ENCODE peak calls at places on chromosome 22, in four cellular contexts. B, W, Z and V are unnamed samples.
A peak's percentile ranks its signal among the peaks of the same experiment; 100 is the strongest.

GRCh38 chr22:49185312-49185969 is 642.2 kb downstream of the BRD1 start:
- DNase-seq in B (no peak), W (no peak), Z (no peak), V (no peak)

GRCh38 chr22:46081831-46082210 is 68.5 kb upstream of the PPARA start:
- DNase-seq in B (peak; percentile 45), W (no peak), Z (no peak), V (no peak)

GRCh38 chr22:44304354-44304753 is 8.4 kb downstream of the SHISAL1 start:
- DNase-seq in B (peak; percentile 79), W (no peak), Z (no peak), V (no peak)

GRCh38 chr22:39662677-39663034 is 92.1 kb downstream of the CACNA1I start:
- DNase-seq in B (no peak), W (no peak), Z (no peak), V (no peak)

GRCh38 chr22:25698461-25698860 is 43.5 kb upstream of the MYO18B start:
- DNase-seq in B (no peak), W (no peak), Z (no peak), V (no peak)

GRCh38 chr22:20552450-20552894 is 45.1 kb downstream of the MED15 start:
- DNase-seq in B (peak; percentile 80), W (no peak), Z (no peak), V (no peak)

GRCh38 chr22:25534724-25535123 is 29.8 kb upstream of the GRK3 start:
- DNase-seq in B (no peak), W (no peak), Z (no peak), V (no peak)

GRCh38 chr22:32265882-32266767 is 11.0 kb upstream of the SLC5A4 start:
- DNase-seq in B (peak; percentile 49), W (peak; percentile 81), Z (peak; percentile 33), V (peak; percentile 39)

GRCh38 chr22:43421914-43422615 is 10.3 kb downstream of the MPPED1 start:
- DNase-seq in B (no peak), W (no peak), Z (no peak), V (no peak)

GRCh38 chr22:39510529-39511149 is 8.5 kb downstream of the MIEF1 start:
- DNase-seq in B (no peak), W (no peak), Z (no peak), V (no peak)

GRCh38 chr22:28894320-28894719 is 10.9 kb downstream of the ZNRF3 start:
- DNase-seq in B (peak; percentile 3), W (no peak), Z (no peak), V (no peak)

GRCh38 chr22:35510481-35510934 is 30.1 kb upstream of the RASD2 start:
- DNase-seq in B (no peak), W (no peak), Z (no peak), V (no peak)

GRCh38 chr22:25966448-25966913 is 202.8 kb upstream of the SEZ6L start:
- DNase-seq in B (no peak), W (no peak), Z (no peak), V (no peak)

GRCh38 chr22:47775686-47776085 is 1013.2 kb downstream of the TBC1D22A start:
- DNase-seq in B (no peak), W (no peak), Z (no peak), V (no peak)

GRCh38 chr22:46564084-46564714 is 26.8 kb upstream of the CELSR1 start:
- DNase-seq in B (no peak), W (no peak), Z (no peak), V (no peak)

GRCh38 chr22:29041408-29041807 is 20.2 kb downstream of the C22orf31 start:
- DNase-seq in B (no peak), W (no peak), Z (no peak), V (peak; percentile 25)

GRCh38 chr22:46103181-46103580 is 47.1 kb upstream of the PPARA start:
- DNase-seq in B (no peak), W (no peak), Z (no peak), V (no peak)

GRCh38 chr22:29115682-29116313 is 43.0 kb downstream of the KREMEN1 start:
- DNase-seq in B (no peak), W (peak; percentile 30), Z (no peak), V (peak; percentile 22)

GRCh38 chr22:42272431-42273004 is 2.1 kb upstream of the TCF20 start:
- DNase-seq in B (no peak), W (no peak), Z (no peak), V (no peak)

GRCh38 chr22:42270178-42270511 is 308 bp downstream of the TCF20 start:
- DNase-seq in B (no peak), W (no peak), Z (no peak), V (no peak)

GRCh38 chr22:42270512-42271190 is at the start of gene TCF20:
- DNase-seq in B (peak; percentile 73), W (peak; percentile 91), Z (no peak), V (peak; percentile 71)

GRCh38 chr22:42271906-42272305 is 1.5 kb upstream of the TCF20 start:
- DNase-seq in B (no peak), W (no peak), Z (no peak), V (no peak)

DNA sequence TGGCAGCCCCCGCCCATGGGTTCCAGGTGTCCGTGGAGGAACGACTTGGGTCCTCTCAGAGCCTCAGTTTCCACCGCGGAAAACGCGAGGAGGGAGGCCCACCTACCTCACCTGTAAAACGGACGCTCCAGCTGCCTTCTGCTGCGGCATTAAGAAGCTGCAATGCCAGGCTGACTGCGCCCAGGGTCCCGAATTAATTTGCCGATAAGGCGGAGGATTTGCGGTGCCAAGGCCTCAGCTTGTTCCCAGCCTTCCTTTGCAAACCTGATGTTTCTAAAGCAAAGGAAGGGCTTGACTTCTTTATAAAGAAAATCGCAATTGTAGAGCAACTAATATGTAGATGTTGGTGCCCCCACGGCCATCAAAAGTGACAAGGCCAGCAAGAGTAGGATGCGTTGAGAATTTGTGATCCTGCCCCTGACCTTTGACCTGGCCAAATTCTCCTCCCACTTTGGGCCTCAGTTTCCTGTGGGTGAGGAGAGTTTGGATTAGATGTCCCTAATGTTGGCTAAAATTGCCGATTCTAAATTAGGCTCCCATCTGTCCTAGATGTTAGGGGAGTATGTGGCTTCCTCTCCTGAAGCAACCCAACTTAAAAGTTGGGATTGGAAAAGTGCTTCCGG is 849 bp upstream of the TCF20 start:
- DNase-seq in B (peak; percentile 32), W (no peak), Z (no peak), V (no peak)
- H3K4me3 ChIP-seq in B (no peak overlapping the region), W (no peak overlapping the region), Z (peak overlapping the region; percentile 33), V (peak overlapping the region; percentile 92)

GRCh38 chr22:50697667-50698506 is 25.3 kb downstream of the SHANK3 start:
- DNase-seq in B (no peak), W (peak; percentile 24), Z (no peak), V (no peak)
- H3K4me3 ChIP-seq in B (no peak overlapping the region), W (peak overlapping the region; percentile 55), Z (peak overlapping the region; percentile 46), V (no peak overlapping the region)

DNA sequence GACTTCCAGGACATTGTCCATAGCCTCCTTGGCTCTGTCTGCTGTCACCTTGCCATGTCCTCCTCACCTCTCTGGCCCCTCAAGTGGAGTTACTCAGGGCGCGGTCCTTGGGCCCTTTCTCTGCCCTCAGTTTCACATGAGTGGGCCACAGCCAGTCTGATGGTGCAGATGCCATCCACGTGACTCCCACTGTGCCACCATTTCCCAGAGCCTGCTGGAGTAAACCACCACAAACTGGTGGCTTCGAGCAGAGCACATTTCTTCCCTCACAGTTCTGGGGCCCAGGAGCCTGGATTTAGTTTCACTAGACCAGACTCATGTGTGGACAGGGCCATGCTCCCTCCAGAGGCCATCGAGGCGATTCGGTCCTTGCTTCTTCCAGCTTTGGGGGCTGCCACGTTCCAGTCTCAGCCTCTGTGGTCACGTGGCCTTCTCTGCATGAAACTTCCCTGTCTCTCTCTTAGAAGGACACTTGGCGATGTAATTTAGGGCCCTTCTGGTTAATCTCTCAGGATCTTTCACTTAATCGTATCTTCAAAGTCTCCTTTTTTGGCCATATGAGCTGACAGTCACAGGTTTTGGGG is 14.6 kb downstream of the SMARCB1 start:
- DNase-seq in B (no peak), W (no peak), Z (no peak), V (no peak)
- H3K4me3 ChIP-seq in B (no peak overlapping the region), W (no peak overlapping the region), Z (no peak overlapping the region), V (no peak overlapping the region)

GRCh38 chr22:37469416-37470086 is 16.6 kb downstream of the MFNG start:
- DNase-seq in B (no peak), W (no peak), Z (no peak), V (no peak)

GRCh38 chr22:37465721-37466120 is 20.5 kb downstream of the MFNG start:
- DNase-seq in B (no peak), W (no peak), Z (no peak), V (no peak)

GRCh38 chr22:37470087-37470445 is 16.1 kb downstream of the MFNG start:
- DNase-seq in B (no peak), W (no peak), Z (no peak), V (no peak)

GRCh38 chr22:37464181-37464580 is 22.0 kb downstream of the MFNG start:
- DNase-seq in B (no peak), W (no peak), Z (no peak), V (no peak)

GRCh38 chr22:37467556-37467955 is 18.6 kb downstream of the MFNG start:
- DNase-seq in B (no peak), W (no peak), Z (no peak), V (no peak)
- H3K4me3 ChIP-seq in B (no peak overlapping the region), W (no peak overlapping the region), Z (no peak overlapping the region), V (no peak overlapping the region)

DNA sequence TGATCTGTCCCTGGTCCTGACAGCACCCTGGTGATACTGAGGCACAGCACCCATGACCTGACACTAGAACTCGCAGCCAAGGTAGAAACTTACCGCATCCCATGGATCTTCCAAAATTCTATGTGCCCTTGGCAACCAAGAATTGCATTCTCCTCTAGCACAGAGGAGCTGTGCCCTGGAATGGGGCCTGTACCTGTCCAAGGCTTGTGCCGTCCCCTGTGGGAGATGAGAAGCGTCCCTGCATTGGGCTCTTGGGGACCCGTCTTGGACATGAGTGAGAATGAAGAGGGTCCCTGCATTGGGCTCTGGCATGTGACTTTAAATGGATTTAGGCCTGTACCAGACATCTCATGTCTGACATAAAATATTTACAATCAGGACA is 67.1 kb downstream of the GGTLC2 start:
- DNase-seq in B (no peak), W (no peak), Z (no peak), V (no peak)
- H3K4me3 ChIP-seq in B (no peak overlapping the region), W (no peak overlapping the region), Z (no peak overlapping the region), V (no peak overlapping the region)

DNA sequence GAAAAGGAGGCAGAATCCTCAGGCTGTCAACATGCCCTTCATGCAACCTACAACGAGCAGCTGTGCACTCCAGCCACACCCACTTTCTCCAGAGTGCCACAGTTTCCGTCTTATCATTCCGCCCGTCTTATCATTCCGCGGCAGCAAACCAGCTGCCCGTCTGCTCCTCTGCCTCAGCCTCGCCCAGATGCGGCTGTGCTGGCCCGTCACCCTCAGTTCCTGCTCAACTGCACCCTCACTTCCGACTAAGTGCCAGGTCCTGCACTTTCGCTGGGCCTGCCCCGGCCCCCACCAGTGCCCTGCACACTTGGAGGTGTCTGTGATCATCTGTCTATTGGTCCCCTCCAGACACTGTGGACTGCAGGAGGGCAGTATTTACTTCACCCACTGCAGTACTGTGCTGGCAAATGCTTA is 43.7 kb downstream of the MICAL3 start:
- DNase-seq in B (no peak), W (peak; percentile 53), Z (no peak), V (no peak)
- H3K4me3 ChIP-seq in B (no peak overlapping the region), W (no peak overlapping the region), Z (no peak overlapping the region), V (no peak overlapping the region)